ENCODE peak calls at places on chromosomes 6 and 20, in four cellular contexts. One of them, this sample, is unnamed.
A peak's percentile ranks its signal among the peaks of the same experiment; 100 is the strongest.

GRCh38 chr6:92586236-92586977 is 833.0 kb downstream of the EPHA7 start:
- DNase-seq in stimulated activated CD8-positive, alpha-beta memory T cell treated with anti-CD3 and anti-CD28 coated beads, Interleukin-2, amount 100 ng/mL, for 1 hour: no peak
- DNase-seq in activated T-helper 2 cell treated with anti-CD3 and anti-CD28 coated beads, Interferon-gamma antibody, Interleukin-2, Interleukin-4, amounts not matched to agents 10 μg/mL and 5 μg/mL and 100 μg/mL, durations not matched to agents 14 hours and 24 hours and 36 hours: no peak
- DNase-seq in Calu3: no peak
- DNase-seq in this sample: no peak

GRCh38 chr6:79913369-79913768 is 34.0 kb downstream of the ELOVL4 start:
- DNase-seq in stimulated activated CD8-positive, alpha-beta memory T cell treated with anti-CD3 and anti-CD28 coated beads, Interleukin-2, amount 100 ng/mL, for 1 hour: no peak
- DNase-seq in activated T-helper 2 cell treated with anti-CD3 and anti-CD28 coated beads, Interferon-gamma antibody, Interleukin-2, Interleukin-4, amounts not matched to agents 10 μg/mL and 5 μg/mL and 100 μg/mL, durations not matched to agents 14 hours and 24 hours and 36 hours: no peak
- DNase-seq in Calu3: no peak
- DNase-seq in this sample: peak; percentile 33

GRCh38 chr20:3980260-3981131 is 34.9 kb downstream of the RNF24 start:
- DNase-seq in stimulated activated CD8-positive, alpha-beta memory T cell treated with anti-CD3 and anti-CD28 coated beads, Interleukin-2, amount 100 ng/mL, for 1 hour: no peak
- DNase-seq in activated T-helper 2 cell treated with anti-CD3 and anti-CD28 coated beads, Interferon-gamma antibody, Interleukin-2, Interleukin-4, amounts not matched to agents 10 μg/mL and 5 μg/mL and 100 μg/mL, durations not matched to agents 14 hours and 24 hours and 36 hours: peak; percentile 18
- DNase-seq in Calu3: no peak
- DNase-seq in this sample: no peak

GRCh38 chr6:156776470-156776840 is 723 bp upstream of the ARID1B start:
- DNase-seq in stimulated activated CD8-positive, alpha-beta memory T cell treated with anti-CD3 and anti-CD28 coated beads, Interleukin-2, amount 100 ng/mL, for 1 hour: no peak
- DNase-seq in activated T-helper 2 cell treated with anti-CD3 and anti-CD28 coated beads, Interferon-gamma antibody, Interleukin-2, Interleukin-4, amounts not matched to agents 10 μg/mL and 5 μg/mL and 100 μg/mL, durations not matched to agents 14 hours and 24 hours and 36 hours: peak; percentile 13
- DNase-seq in Calu3: no peak
- DNase-seq in this sample: peak; percentile 47

GRCh38 chr6:339480-339879 is 47.2 kb downstream of the DUSP22 start:
- DNase-seq in stimulated activated CD8-positive, alpha-beta memory T cell treated with anti-CD3 and anti-CD28 coated beads, Interleukin-2, amount 100 ng/mL, for 1 hour: no peak
- DNase-seq in activated T-helper 2 cell treated with anti-CD3 and anti-CD28 coated beads, Interferon-gamma antibody, Interleukin-2, Interleukin-4, amounts not matched to agents 10 μg/mL and 5 μg/mL and 100 μg/mL, durations not matched to agents 14 hours and 24 hours and 36 hours: no peak
- DNase-seq in Calu3: no peak
- DNase-seq in this sample: no peak

GRCh38 chr6:55916188-55916587 is 40.8 kb upstream of the BMP5 start:
- DNase-seq in stimulated activated CD8-positive, alpha-beta memory T cell treated with anti-CD3 and anti-CD28 coated beads, Interleukin-2, amount 100 ng/mL, for 1 hour: no peak
- DNase-seq in activated T-helper 2 cell treated with anti-CD3 and anti-CD28 coated beads, Interferon-gamma antibody, Interleukin-2, Interleukin-4, amounts not matched to agents 10 μg/mL and 5 μg/mL and 100 μg/mL, durations not matched to agents 14 hours and 24 hours and 36 hours: no peak
- DNase-seq in Calu3: no peak
- DNase-seq in this sample: no peak

GRCh38 chr20:21208999-21209398 is 83.1 kb downstream of the KIZ start:
- DNase-seq in stimulated activated CD8-positive, alpha-beta memory T cell treated with anti-CD3 and anti-CD28 coated beads, Interleukin-2, amount 100 ng/mL, for 1 hour: no peak
- DNase-seq in activated T-helper 2 cell treated with anti-CD3 and anti-CD28 coated beads, Interferon-gamma antibody, Interleukin-2, Interleukin-4, amounts not matched to agents 10 μg/mL and 5 μg/mL and 100 μg/mL, durations not matched to agents 14 hours and 24 hours and 36 hours: no peak
- DNase-seq in Calu3: no peak
- DNase-seq in this sample: no peak

GRCh38 chr6:146859795-146860495 is 261.2 kb downstream of the ADGB start:
- DNase-seq in stimulated activated CD8-positive, alpha-beta memory T cell treated with anti-CD3 and anti-CD28 coated beads, Interleukin-2, amount 100 ng/mL, for 1 hour: no peak
- DNase-seq in activated T-helper 2 cell treated with anti-CD3 and anti-CD28 coated beads, Interferon-gamma antibody, Interleukin-2, Interleukin-4, amounts not matched to agents 10 μg/mL and 5 μg/mL and 100 μg/mL, durations not matched to agents 14 hours and 24 hours and 36 hours: no peak
- DNase-seq in Calu3: no peak
- DNase-seq in this sample: no peak

GRCh38 chr6:165701564-165702354 is 38.7 kb upstream of the PDE10A start:
- DNase-seq in stimulated activated CD8-positive, alpha-beta memory T cell treated with anti-CD3 and anti-CD28 coated beads, Interleukin-2, amount 100 ng/mL, for 1 hour: no peak
- DNase-seq in activated T-helper 2 cell treated with anti-CD3 and anti-CD28 coated beads, Interferon-gamma antibody, Interleukin-2, Interleukin-4, amounts not matched to agents 10 μg/mL and 5 μg/mL and 100 μg/mL, durations not matched to agents 14 hours and 24 hours and 36 hours: no peak
- DNase-seq in Calu3: peak; percentile 62
- DNase-seq in this sample: no peak

GRCh38 chr20:63826753-63827152 is 4.3 kb downstream of the ZBTB46 start:
- DNase-seq in stimulated activated CD8-positive, alpha-beta memory T cell treated with anti-CD3 and anti-CD28 coated beads, Interleukin-2, amount 100 ng/mL, for 1 hour: no peak
- DNase-seq in activated T-helper 2 cell treated with anti-CD3 and anti-CD28 coated beads, Interferon-gamma antibody, Interleukin-2, Interleukin-4, amounts not matched to agents 10 μg/mL and 5 μg/mL and 100 μg/mL, durations not matched to agents 14 hours and 24 hours and 36 hours: no peak
- DNase-seq in Calu3: no peak
- DNase-seq in this sample: no peak

GRCh38 chr6:47701374-47701773 is 3.0 kb downstream of the ADGRF4 start:
- DNase-seq in stimulated activated CD8-positive, alpha-beta memory T cell treated with anti-CD3 and anti-CD28 coated beads, Interleukin-2, amount 100 ng/mL, for 1 hour: no peak
- DNase-seq in activated T-helper 2 cell treated with anti-CD3 and anti-CD28 coated beads, Interferon-gamma antibody, Interleukin-2, Interleukin-4, amounts not matched to agents 10 μg/mL and 5 μg/mL and 100 μg/mL, durations not matched to agents 14 hours and 24 hours and 36 hours: no peak
- DNase-seq in Calu3: peak; percentile 13
- DNase-seq in this sample: no peak

GRCh38 chr6:16414205-16414604 is 175.8 kb downstream of the GMPR start:
- DNase-seq in stimulated activated CD8-positive, alpha-beta memory T cell treated with anti-CD3 and anti-CD28 coated beads, Interleukin-2, amount 100 ng/mL, for 1 hour: no peak
- DNase-seq in activated T-helper 2 cell treated with anti-CD3 and anti-CD28 coated beads, Interferon-gamma antibody, Interleukin-2, Interleukin-4, amounts not matched to agents 10 μg/mL and 5 μg/mL and 100 μg/mL, durations not matched to agents 14 hours and 24 hours and 36 hours: no peak
- DNase-seq in Calu3: no peak
- DNase-seq in this sample: no peak

GRCh38 chr6:6494677-6495076 is 93.8 kb upstream of the LY86 start:
- DNase-seq in stimulated activated CD8-positive, alpha-beta memory T cell treated with anti-CD3 and anti-CD28 coated beads, Interleukin-2, amount 100 ng/mL, for 1 hour: no peak
- DNase-seq in activated T-helper 2 cell treated with anti-CD3 and anti-CD28 coated beads, Interferon-gamma antibody, Interleukin-2, Interleukin-4, amounts not matched to agents 10 μg/mL and 5 μg/mL and 100 μg/mL, durations not matched to agents 14 hours and 24 hours and 36 hours: no peak
- DNase-seq in Calu3: peak; percentile 18
- DNase-seq in this sample: peak; percentile 41

GRCh38 chr6:137491478-137491877 is 2.7 kb downstream of the OLIG3 start:
- DNase-seq in stimulated activated CD8-positive, alpha-beta memory T cell treated with anti-CD3 and anti-CD28 coated beads, Interleukin-2, amount 100 ng/mL, for 1 hour: no peak
- DNase-seq in activated T-helper 2 cell treated with anti-CD3 and anti-CD28 coated beads, Interferon-gamma antibody, Interleukin-2, Interleukin-4, amounts not matched to agents 10 μg/mL and 5 μg/mL and 100 μg/mL, durations not matched to agents 14 hours and 24 hours and 36 hours: no peak
- DNase-seq in Calu3: no peak
- DNase-seq in this sample: no peak

GRCh38 chr6:110098511-110099116 is 80.9 kb downstream of the WASF1 start:
- DNase-seq in stimulated activated CD8-positive, alpha-beta memory T cell treated with anti-CD3 and anti-CD28 coated beads, Interleukin-2, amount 100 ng/mL, for 1 hour: no peak
- DNase-seq in activated T-helper 2 cell treated with anti-CD3 and anti-CD28 coated beads, Interferon-gamma antibody, Interleukin-2, Interleukin-4, amounts not matched to agents 10 μg/mL and 5 μg/mL and 100 μg/mL, durations not matched to agents 14 hours and 24 hours and 36 hours: no peak
- DNase-seq in Calu3: no peak
- DNase-seq in this sample: no peak

GRCh38 chr6:151493495-151494234 is at the start of gene CCDC170:
- DNase-seq in stimulated activated CD8-positive, alpha-beta memory T cell treated with anti-CD3 and anti-CD28 coated beads, Interleukin-2, amount 100 ng/mL, for 1 hour: no peak
- DNase-seq in activated T-helper 2 cell treated with anti-CD3 and anti-CD28 coated beads, Interferon-gamma antibody, Interleukin-2, Interleukin-4, amounts not matched to agents 10 μg/mL and 5 μg/mL and 100 μg/mL, durations not matched to agents 14 hours and 24 hours and 36 hours: no peak
- DNase-seq in Calu3: peak; percentile 36
- DNase-seq in this sample: peak; percentile 26

GRCh38 chr6:145453376-145453775 is 281.9 kb downstream of the EPM2A start:
- DNase-seq in stimulated activated CD8-positive, alpha-beta memory T cell treated with anti-CD3 and anti-CD28 coated beads, Interleukin-2, amount 100 ng/mL, for 1 hour: no peak
- DNase-seq in activated T-helper 2 cell treated with anti-CD3 and anti-CD28 coated beads, Interferon-gamma antibody, Interleukin-2, Interleukin-4, amounts not matched to agents 10 μg/mL and 5 μg/mL and 100 μg/mL, durations not matched to agents 14 hours and 24 hours and 36 hours: no peak
- DNase-seq in Calu3: no peak
- DNase-seq in this sample: no peak

GRCh38 chr20:36214684-36215256 is 21.5 kb upstream of the AAR2 start:
- DNase-seq in stimulated activated CD8-positive, alpha-beta memory T cell treated with anti-CD3 and anti-CD28 coated beads, Interleukin-2, amount 100 ng/mL, for 1 hour: no peak
- DNase-seq in activated T-helper 2 cell treated with anti-CD3 and anti-CD28 coated beads, Interferon-gamma antibody, Interleukin-2, Interleukin-4, amounts not matched to agents 10 μg/mL and 5 μg/mL and 100 μg/mL, durations not matched to agents 14 hours and 24 hours and 36 hours: no peak
- DNase-seq in Calu3: peak; percentile 23
- DNase-seq in this sample: no peak

GRCh38 chr6:166747644-166748595 is 120.9 kb upstream of the RPS6KA2 start:
- DNase-seq in stimulated activated CD8-positive, alpha-beta memory T cell treated with anti-CD3 and anti-CD28 coated beads, Interleukin-2, amount 100 ng/mL, for 1 hour: no peak
- DNase-seq in activated T-helper 2 cell treated with anti-CD3 and anti-CD28 coated beads, Interferon-gamma antibody, Interleukin-2, Interleukin-4, amounts not matched to agents 10 μg/mL and 5 μg/mL and 100 μg/mL, durations not matched to agents 14 hours and 24 hours and 36 hours: no peak
- DNase-seq in Calu3: no peak
- DNase-seq in this sample: no peak

GRCh38 chr6:139833592-139833991 is 459.1 kb upstream of the CITED2 start:
- DNase-seq in stimulated activated CD8-positive, alpha-beta memory T cell treated with anti-CD3 and anti-CD28 coated beads, Interleukin-2, amount 100 ng/mL, for 1 hour: no peak
- DNase-seq in activated T-helper 2 cell treated with anti-CD3 and anti-CD28 coated beads, Interferon-gamma antibody, Interleukin-2, Interleukin-4, amounts not matched to agents 10 μg/mL and 5 μg/mL and 100 μg/mL, durations not matched to agents 14 hours and 24 hours and 36 hours: no peak
- DNase-seq in Calu3: no peak
- DNase-seq in this sample: no peak

GRCh38 chr6:35552285-35552917 is 39.7 kb upstream of the TULP1 start:
- DNase-seq in stimulated activated CD8-positive, alpha-beta memory T cell treated with anti-CD3 and anti-CD28 coated beads, Interleukin-2, amount 100 ng/mL, for 1 hour: peak; percentile 34
- DNase-seq in activated T-helper 2 cell treated with anti-CD3 and anti-CD28 coated beads, Interferon-gamma antibody, Interleukin-2, Interleukin-4, amounts not matched to agents 10 μg/mL and 5 μg/mL and 100 μg/mL, durations not matched to agents 14 hours and 24 hours and 36 hours: peak; percentile 41
- DNase-seq in Calu3: peak; percentile 64
- DNase-seq in this sample: peak; percentile 57

GRCh38 chr20:12729326-12729725 is 279.4 kb upstream of the SPTLC3 start:
- DNase-seq in stimulated activated CD8-positive, alpha-beta memory T cell treated with anti-CD3 and anti-CD28 coated beads, Interleukin-2, amount 100 ng/mL, for 1 hour: no peak
- DNase-seq in activated T-helper 2 cell treated with anti-CD3 and anti-CD28 coated beads, Interferon-gamma antibody, Interleukin-2, Interleukin-4, amounts not matched to agents 10 μg/mL and 5 μg/mL and 100 μg/mL, durations not matched to agents 14 hours and 24 hours and 36 hours: no peak
- DNase-seq in Calu3: no peak
- DNase-seq in this sample: no peak

GRCh38 chr6:154157082-154157481 is 118.0 kb downstream of the OPRM1 start:
- DNase-seq in stimulated activated CD8-positive, alpha-beta memory T cell treated with anti-CD3 and anti-CD28 coated beads, Interleukin-2, amount 100 ng/mL, for 1 hour: no peak
- DNase-seq in activated T-helper 2 cell treated with anti-CD3 and anti-CD28 coated beads, Interferon-gamma antibody, Interleukin-2, Interleukin-4, amounts not matched to agents 10 μg/mL and 5 μg/mL and 100 μg/mL, durations not matched to agents 14 hours and 24 hours and 36 hours: no peak
- DNase-seq in Calu3: no peak
- DNase-seq in this sample: no peak

GRCh38 chr20:59222982-59223610 is 59.5 kb downstream of the ZNF831 start:
- DNase-seq in stimulated activated CD8-positive, alpha-beta memory T cell treated with anti-CD3 and anti-CD28 coated beads, Interleukin-2, amount 100 ng/mL, for 1 hour: no peak
- DNase-seq in activated T-helper 2 cell treated with anti-CD3 and anti-CD28 coated beads, Interferon-gamma antibody, Interleukin-2, Interleukin-4, amounts not matched to agents 10 μg/mL and 5 μg/mL and 100 μg/mL, durations not matched to agents 14 hours and 24 hours and 36 hours: no peak
- DNase-seq in Calu3: no peak
- DNase-seq in this sample: no peak

GRCh38 chr6:158642097-158642601 is 2.4 kb downstream of the DYNLT1 start:
- DNase-seq in stimulated activated CD8-positive, alpha-beta memory T cell treated with anti-CD3 and anti-CD28 coated beads, Interleukin-2, amount 100 ng/mL, for 1 hour: no peak
- DNase-seq in activated T-helper 2 cell treated with anti-CD3 and anti-CD28 coated beads, Interferon-gamma antibody, Interleukin-2, Interleukin-4, amounts not matched to agents 10 μg/mL and 5 μg/mL and 100 μg/mL, durations not matched to agents 14 hours and 24 hours and 36 hours: no peak
- DNase-seq in Calu3: peak; percentile 52
- DNase-seq in this sample: peak; percentile 16

GRCh38 chr6:90428514-90428913 is 131.9 kb upstream of the BACH2 start:
- DNase-seq in stimulated activated CD8-positive, alpha-beta memory T cell treated with anti-CD3 and anti-CD28 coated beads, Interleukin-2, amount 100 ng/mL, for 1 hour: no peak
- DNase-seq in activated T-helper 2 cell treated with anti-CD3 and anti-CD28 coated beads, Interferon-gamma antibody, Interleukin-2, Interleukin-4, amounts not matched to agents 10 μg/mL and 5 μg/mL and 100 μg/mL, durations not matched to agents 14 hours and 24 hours and 36 hours: no peak
- DNase-seq in Calu3: no peak
- DNase-seq in this sample: no peak

GRCh38 chr20:48747840-48748416 is 79.9 kb downstream of the PREX1 start:
- DNase-seq in stimulated activated CD8-positive, alpha-beta memory T cell treated with anti-CD3 and anti-CD28 coated beads, Interleukin-2, amount 100 ng/mL, for 1 hour: no peak
- DNase-seq in activated T-helper 2 cell treated with anti-CD3 and anti-CD28 coated beads, Interferon-gamma antibody, Interleukin-2, Interleukin-4, amounts not matched to agents 10 μg/mL and 5 μg/mL and 100 μg/mL, durations not matched to agents 14 hours and 24 hours and 36 hours: no peak
- DNase-seq in Calu3: no peak
- DNase-seq in this sample: no peak

GRCh38 chr20:57047281-57048026 is 219.0 kb downstream of the BMP7 start:
- DNase-seq in stimulated activated CD8-positive, alpha-beta memory T cell treated with anti-CD3 and anti-CD28 coated beads, Interleukin-2, amount 100 ng/mL, for 1 hour: no peak
- DNase-seq in activated T-helper 2 cell treated with anti-CD3 and anti-CD28 coated beads, Interferon-gamma antibody, Interleukin-2, Interleukin-4, amounts not matched to agents 10 μg/mL and 5 μg/mL and 100 μg/mL, durations not matched to agents 14 hours and 24 hours and 36 hours: no peak
- DNase-seq in Calu3: peak; percentile 44
- DNase-seq in this sample: no peak

GRCh38 chr6:90168693-90169131 is 127.9 kb downstream of the BACH2 start:
- DNase-seq in stimulated activated CD8-positive, alpha-beta memory T cell treated with anti-CD3 and anti-CD28 coated beads, Interleukin-2, amount 100 ng/mL, for 1 hour: no peak
- DNase-seq in activated T-helper 2 cell treated with anti-CD3 and anti-CD28 coated beads, Interferon-gamma antibody, Interleukin-2, Interleukin-4, amounts not matched to agents 10 μg/mL and 5 μg/mL and 100 μg/mL, durations not matched to agents 14 hours and 24 hours and 36 hours: no peak
- DNase-seq in Calu3: no peak
- DNase-seq in this sample: no peak

GRCh38 chr20:18647777-18648176 is 59.9 kb downstream of the DTD1 start:
- DNase-seq in stimulated activated CD8-positive, alpha-beta memory T cell treated with anti-CD3 and anti-CD28 coated beads, Interleukin-2, amount 100 ng/mL, for 1 hour: no peak
- DNase-seq in activated T-helper 2 cell treated with anti-CD3 and anti-CD28 coated beads, Interferon-gamma antibody, Interleukin-2, Interleukin-4, amounts not matched to agents 10 μg/mL and 5 μg/mL and 100 μg/mL, durations not matched to agents 14 hours and 24 hours and 36 hours: no peak
- DNase-seq in Calu3: no peak
- DNase-seq in this sample: no peak

GRCh38 chr6:143575440-143575839 is 63.9 kb upstream of the FUCA2 start:
- DNase-seq in stimulated activated CD8-positive, alpha-beta memory T cell treated with anti-CD3 and anti-CD28 coated beads, Interleukin-2, amount 100 ng/mL, for 1 hour: peak; percentile 9
- DNase-seq in activated T-helper 2 cell treated with anti-CD3 and anti-CD28 coated beads, Interferon-gamma antibody, Interleukin-2, Interleukin-4, amounts not matched to agents 10 μg/mL and 5 μg/mL and 100 μg/mL, durations not matched to agents 14 hours and 24 hours and 36 hours: peak; percentile 36
- DNase-seq in Calu3: peak; percentile 51
- DNase-seq in this sample: peak; percentile 63

GRCh38 chr6:3011592-3011991 is 11.9 kb downstream of the NQO2 start:
- DNase-seq in stimulated activated CD8-positive, alpha-beta memory T cell treated with anti-CD3 and anti-CD28 coated beads, Interleukin-2, amount 100 ng/mL, for 1 hour: no peak
- DNase-seq in activated T-helper 2 cell treated with anti-CD3 and anti-CD28 coated beads, Interferon-gamma antibody, Interleukin-2, Interleukin-4, amounts not matched to agents 10 μg/mL and 5 μg/mL and 100 μg/mL, durations not matched to agents 14 hours and 24 hours and 36 hours: no peak
- DNase-seq in Calu3: no peak
- DNase-seq in this sample: no peak